ENCODE peak calls at places on chromosomes 11 and 22, in eight cellular contexts. N is lower leg skin; M is kidney; Q is HFF-Myc; F is CD8-positive, alpha-beta T cell; X is PC-3; G is cardiac muscle cell; O is pancreas. J is an unnamed sample.

GRCh38 chr11:9459573-9460321 is 1.1 kb upstream of the ZNF143 start:
- DNase-seq in M (no peak), Q (no peak), O (no peak), N (peak), G (peak), X (peak), F (no peak), J (peak)

GRCh38 chr11:2808850-2809847 is 76.4 kb downstream of the CDKN1C start:
- DNase-seq in G (no peak), Q (no peak), X (no peak), M (no peak), N (no peak), O (no peak), F (no peak), J (no peak)

GRCh38 chr11:86443415-86443814 is 68.7 kb downstream of the CCDC81 start:
- DNase-seq in G (no peak), F (no peak), N (no peak), X (no peak), M (no peak), O (no peak), Q (no peak), J (no peak)

GRCh38 chr11:124219126-124219525 is 21.8 kb upstream of the OR8G1 start:
- DNase-seq in M (no peak), X (peak), O (no peak), G (no peak), N (no peak), Q (no peak), F (no peak), J (no peak)

GRCh38 chr22:39205344-39206021 is 39.3 kb downstream of the PDGFB start:
- DNase-seq in N (no peak), X (peak), G (no peak), F (peak), O (no peak), M (peak), Q (no peak), J (peak)

GRCh38 chr11:35029979-35030378 is 109.0 kb upstream of the CD44 start:
- DNase-seq in X (peak), G (no peak), M (no peak), Q (peak), N (no peak), F (no peak), O (no peak), J (peak)

GRCh38 chr22:24845036-24845918 is 39.3 kb downstream of the SGSM1 start:
- DNase-seq in M (no peak), Q (no peak), G (no peak), F (no peak), O (no peak), X (peak), N (peak), J (peak)

GRCh38 chr11:132941024-132941646 is 591.2 kb downstream of the OPCML start:
- DNase-seq in F (no peak), Q (peak), O (no peak), N (no peak), M (no peak), G (peak), X (peak), J (peak)

GRCh38 chr22:30324008-30324730 is 2.6 kb downstream of the TBC1D10A start:
- DNase-seq in G (no peak), N (no peak), Q (no peak), F (peak), X (no peak), M (no peak), O (no peak), J (no peak)

GRCh38 chr22:17398159-17398558 is 28.9 kb downstream of the CECR2 start:
- DNase-seq in G (no peak), N (no peak), F (no peak), X (no peak), O (no peak), Q (no peak), M (no peak), J (no peak)

GRCh38 chr11:15111215-15111614 is 3.5 kb upstream of the INSC start:
- DNase-seq in M (no peak), X (no peak), Q (no peak), F (no peak), G (no peak), O (no peak), N (no peak), J (no peak)
- TF ChIP-seq CTCF in M (no peak), X (no peak), Q (no peak), F (no peak), G (no peak), O (no peak), N (no peak), J (no peak)

GRCh38 chr11:65429724-65430405 is 7.3 kb downstream of the NEAT1 start:
- DNase-seq in Q (no peak), G (no peak), F (peak), O (peak), N (no peak), M (peak), X (peak), J (peak)

GRCh38 chr11:65426839-65427690 is 4.5 kb downstream of the NEAT1 start:
- DNase-seq in O (peak), G (no peak), X (peak), M (peak), Q (no peak), N (no peak), F (peak), J (peak)

GRCh38 chr11:65427691-65428577 is 5.3 kb downstream of the NEAT1 start:
- DNase-seq in X (peak), G (no peak), F (peak), O (peak), Q (no peak), M (peak), N (no peak), J (peak)

GRCh38 chr11:65429069-65429681 is 6.6 kb downstream of the NEAT1 start:
- DNase-seq in Q (no peak), F (peak), X (peak), G (no peak), O (no peak), M (no peak), N (no peak), J (peak)

DNA sequence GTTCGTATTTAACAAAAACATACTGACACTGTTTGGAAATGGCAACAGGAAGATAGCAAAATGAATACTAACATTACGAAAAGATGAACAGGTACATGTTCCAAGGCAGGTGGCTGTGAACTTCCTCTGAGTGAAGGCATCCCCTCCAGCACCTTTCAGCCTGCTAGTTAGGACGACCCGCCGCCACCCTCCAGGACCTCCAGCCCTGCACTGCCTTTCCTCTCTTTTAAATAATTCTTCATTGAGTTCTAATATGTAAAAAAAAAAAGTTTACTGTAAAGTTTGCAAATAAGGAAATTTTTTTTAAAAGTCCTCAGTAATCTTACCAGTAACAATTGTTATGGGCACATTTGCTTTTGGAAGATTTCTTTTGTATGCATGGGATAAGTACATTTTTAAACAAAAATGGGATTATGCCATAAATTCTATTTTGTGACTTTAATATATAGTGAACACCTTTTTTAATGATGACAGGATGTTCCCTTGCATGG is 6.0 kb downstream of the NEAT1 start:
- DNase-seq in Q (no peak), N (no peak), X (no peak), G (no peak), M (peak), F (no peak), O (peak), J (no peak)
- H3K4me3 ChIP-seq in Q (peak), N (no peak), X (peak), G (no peak), M (peak), F (peak), O (peak), J (peak)

GRCh38 chr11:129316781-129317180 is 58.9 kb upstream of the BARX2 start:
- DNase-seq in X (no peak), N (no peak), Q (no peak), O (no peak), F (no peak), G (no peak), M (no peak), J (no peak)
- TF ChIP-seq CTCF in X (no peak), N (no peak), Q (no peak), O (no peak), F (no peak), G (no peak), M (no peak), J (no peak)

DNA sequence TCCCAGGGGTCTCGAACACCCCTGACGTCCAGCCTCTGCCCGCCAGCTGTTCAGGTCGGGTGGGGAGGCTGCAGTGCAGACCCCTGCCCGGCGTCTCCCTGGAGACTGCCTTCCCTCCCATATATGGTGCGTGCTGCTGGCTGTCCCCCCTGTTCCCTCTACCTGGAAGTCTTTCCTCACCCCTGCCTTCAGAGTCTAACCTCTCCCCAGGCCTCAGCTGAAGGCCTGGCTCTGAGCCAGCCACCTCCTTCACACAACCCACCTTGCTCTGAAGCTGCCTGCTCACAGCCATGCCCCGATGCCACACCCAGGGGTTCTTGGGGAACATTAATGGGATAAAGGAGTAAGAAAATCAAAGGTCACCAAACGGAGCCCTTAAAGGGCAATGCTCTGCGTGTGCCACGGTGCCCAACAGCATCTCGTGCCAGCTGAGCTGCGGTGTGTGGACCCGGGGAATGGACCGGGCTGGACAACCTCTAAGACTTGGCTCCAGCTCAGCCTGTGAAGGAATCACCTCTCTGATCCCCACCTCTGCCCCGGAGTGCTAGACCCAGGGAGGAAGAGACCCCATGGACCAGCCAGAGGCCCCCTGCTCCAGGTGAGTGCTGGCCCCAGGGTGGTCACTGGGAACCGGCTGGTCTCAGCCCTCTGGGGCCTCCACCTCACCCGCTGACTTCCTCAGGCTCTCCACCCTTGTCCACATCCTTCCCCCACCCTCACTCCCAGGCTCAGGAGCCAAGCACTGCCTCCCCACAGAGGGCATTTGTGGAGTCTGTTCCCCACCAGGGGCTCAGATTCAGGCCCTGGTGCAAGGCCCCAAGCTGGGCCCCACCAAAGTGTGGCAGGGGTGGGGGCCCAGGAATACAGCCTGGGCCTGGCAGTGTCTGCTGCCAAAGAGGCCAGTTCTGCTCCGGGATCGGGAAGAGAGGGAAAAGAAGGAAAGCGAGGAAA is at the start of gene NLRP6:
- DNase-seq in X (no peak), O (no peak), F (peak), Q (no peak), G (no peak), N (no peak), M (no peak), J (no peak)
- H3K4me3 ChIP-seq in X (no peak), O (no peak), F (peak), Q (no peak), G (no peak), N (no peak), M (no peak), J (no peak)

DNA sequence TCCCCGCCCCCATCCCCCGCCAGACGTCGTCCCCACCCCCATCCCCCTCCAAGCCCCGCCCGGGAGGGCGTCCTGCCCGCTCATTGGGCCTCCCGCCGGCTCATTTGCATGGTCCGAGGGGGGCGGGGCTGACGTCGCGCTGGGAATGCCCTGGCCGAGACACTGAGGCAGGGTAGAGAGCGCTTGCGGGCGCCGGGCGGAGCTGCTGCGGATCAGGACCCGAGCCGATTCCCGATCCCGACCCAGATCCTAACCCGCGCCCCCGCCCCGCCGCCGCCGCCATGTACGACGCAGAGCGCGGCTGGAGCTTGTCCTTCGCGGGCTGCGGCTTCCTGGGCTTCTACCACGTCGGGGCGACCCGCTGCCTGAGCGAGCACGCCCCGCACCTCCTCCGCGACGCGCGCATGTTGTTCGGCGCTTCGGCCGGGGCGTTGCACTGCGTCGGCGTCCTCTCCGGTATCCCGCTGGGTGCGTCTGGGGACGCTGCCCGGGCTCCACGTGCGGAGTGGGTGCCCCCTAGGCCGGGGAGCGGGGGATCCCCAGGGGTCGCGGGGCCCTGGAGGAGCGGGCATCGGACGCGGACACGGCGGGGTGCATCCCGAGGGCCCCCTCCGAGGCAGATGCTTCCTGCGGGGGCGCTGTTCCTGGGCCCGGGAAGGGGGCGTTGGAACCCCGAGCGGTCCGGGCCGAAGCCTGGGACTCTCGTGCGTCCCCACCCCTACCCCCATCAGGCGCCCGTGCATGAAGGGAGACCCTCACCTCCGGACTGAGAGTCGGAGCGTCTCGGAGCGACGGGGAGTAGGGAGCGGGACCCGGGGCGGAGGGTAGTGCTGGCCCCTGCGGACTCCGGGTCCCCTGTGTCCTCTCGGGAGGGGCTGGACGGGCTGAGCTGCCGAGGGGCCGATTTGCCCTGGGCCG is at the start of gene PNPLA3:
- DNase-seq in M (peak), N (peak), Q (peak), F (peak), O (peak), G (peak), X (peak), J (peak)
- TF ChIP-seq CTCF in M (no peak), N (no peak), Q (peak), F (no peak), O (no peak), G (peak), X (no peak), J (peak)

J was measured in choroid plexus epithelial cell.